ENCODE peak calls at places on chromosomes 1 and 21, in seven cellular contexts. R is A673; X is activated CD8-positive, alpha-beta memory T cell treated with anti-CD3 and anti-CD28 coated beads, Interleukin-2, amount 50 U/mL, for 48 hours; H is stimulated activated CD8-positive, alpha-beta memory T cell treated with anti-CD3 and anti-CD28 coated beads, Interleukin-4, amount 100 ng/mL, for 1 hour; B is HEK293T; V is GM13977; I is CD4-positive, CD25-positive, alpha-beta regulatory T cell. D is an unnamed sample.

GRCh38 chr1:89516055-89516454 is 8.6 kb upstream of the LRRC8B start:
- DNase-seq in R (peak; percentile 52), X (no peak), H (no peak), B (no peak), V (no peak), I (no peak), D (no peak)

GRCh38 chr1:108719654-108720435 is 7.1 kb downstream of the FNDC7 start:
- DNase-seq in R (peak; percentile 82), X (no peak), H (no peak), B (no peak), V (no peak), I (no peak), D (no peak)

GRCh38 chr1:212285685-212286436 is 651 bp downstream of the PPP2R5A start:
- DNase-seq in R (peak; percentile 76), X (peak; percentile 86), H (peak; percentile 28), B (peak; percentile 52), V (peak; percentile 62), I (peak; percentile 64), D (peak; percentile 88)

GRCh38 chr1:13992489-13993285 is 292.7 kb downstream of the PRDM2 start:
- DNase-seq in R (no peak), X (no peak), H (no peak), B (no peak), V (no peak), I (no peak), D (no peak)

GRCh38 chr1:47584249-47584648 is 146.4 kb downstream of the FOXD2 start:
- DNase-seq in R (no peak), X (no peak), H (no peak), B (no peak), V (no peak), I (no peak), D (no peak)

GRCh38 chr1:240350910-240351331 is 259.2 kb downstream of the FMN2 start:
- DNase-seq in R (no peak), X (no peak), H (no peak), B (no peak), V (no peak), I (no peak), D (no peak)

GRCh38 chr1:247740721-247741120 is 2.3 kb downstream of the OR14K1 start:
- DNase-seq in R (no peak), X (no peak), H (no peak), B (no peak), V (no peak), I (no peak), D (no peak)

GRCh38 chr1:56967355-56967754 is 1.5 kb upstream of the C8B start:
- DNase-seq in R (no peak), X (no peak), H (no peak), B (no peak), V (no peak), I (no peak), D (no peak)

GRCh38 chr1:228374711-228375577 is 31.7 kb downstream of the TRIM11 start:
- DNase-seq in R (no peak), X (no peak), H (no peak), B (no peak), V (no peak), I (no peak), D (no peak)

GRCh38 chr1:37946703-37947360 is at the start of gene INPP5B:
- DNase-seq in R (peak; percentile 88), X (peak; percentile 89), H (peak; percentile 31), B (peak; percentile 95), V (peak; percentile 92), I (peak; percentile 18), D (peak; percentile 87)

GRCh38 chr1:38009088-38009840 is 3.3 kb upstream of the UTP11 start:
- DNase-seq in R (peak; percentile 81), X (peak; percentile 67), H (no peak), B (no peak), V (no peak), I (no peak), D (peak; percentile 72)

GRCh38 chr1:244667797-244668196 is 14.9 kb downstream of the DESI2 start:
- DNase-seq in R (no peak), X (no peak), H (no peak), B (no peak), V (no peak), I (no peak), D (no peak)

GRCh38 chr1:111937147-111937725 is 52.2 kb downstream of the KCND3 start:
- DNase-seq in R (no peak), X (no peak), H (no peak), B (no peak), V (no peak), I (no peak), D (no peak)

GRCh38 chr1:15027515-15027948 is 126.0 kb upstream of the TMEM51 start:
- DNase-seq in R (peak; percentile 57), X (peak; percentile 83), H (no peak), B (peak; percentile 76), V (peak; percentile 67), I (no peak), D (peak; percentile 70)

GRCh38 chr21:42346866-42347600 is 3.8 kb downstream of the TFF2 start:
- DNase-seq in R (no peak), X (peak; percentile 34), H (no peak), B (no peak), V (no peak), I (no peak), D (no peak)

GRCh38 chr1:184457500-184457899 is 70.7 kb downstream of the C1orf21 start:
- DNase-seq in R (peak; percentile 6), X (no peak), H (no peak), B (no peak), V (no peak), I (no peak), D (no peak)

GRCh38 chr1:151047925-151048644 is 534 bp downstream of the C1orf56 start:
- DNase-seq in R (peak; percentile 79), X (peak; percentile 82), H (no peak), B (peak; percentile 86), V (peak; percentile 78), I (peak; percentile 37), D (peak; percentile 84)

GRCh38 chr1:203200059-203200553 is 13.6 kb upstream of the CHI3L1 start:
- DNase-seq in R (no peak), X (no peak), H (no peak), B (no peak), V (no peak), I (no peak), D (no peak)

GRCh38 chr1:225427249-225428065 is at the start of gene LBR:
- DNase-seq in R (no peak), X (peak; percentile 73), H (no peak), B (no peak), V (no peak), I (no peak), D (no peak)

GRCh38 chr1:2128189-2128901 is 66.2 kb downstream of the FAAP20 start:
- DNase-seq in R (no peak), X (no peak), H (no peak), B (no peak), V (no peak), I (no peak), D (no peak)

GRCh38 chr21:21612446-21612845 is 614.2 kb downstream of the NCAM2 start:
- DNase-seq in R (peak; percentile 58), X (no peak), H (no peak), B (no peak), V (no peak), I (no peak), D (no peak)

GRCh38 chr1:56535362-56535761 is 44.0 kb downstream of the PLPP3 start:
- DNase-seq in R (no peak), X (no peak), H (no peak), B (no peak), V (no peak), I (no peak), D (no peak)

GRCh38 chr1:231200417-231201031 is 38.7 kb downstream of the TRIM67 start:
- DNase-seq in R (no peak), X (no peak), H (no peak), B (no peak), V (no peak), I (no peak), D (no peak)

GRCh38 chr1:170265234-170265633 is 119.5 kb downstream of the NTMT2 start:
- DNase-seq in R (no peak), X (no peak), H (no peak), B (no peak), V (no peak), I (no peak), D (no peak)

GRCh38 chr1:168301664-168302320 is 21.1 kb downstream of the TBX19 start:
- DNase-seq in R (peak; percentile 24), X (no peak), H (no peak), B (no peak), V (no peak), I (no peak), D (no peak)

GRCh38 chr1:2830761-2831425 is 29.4 kb upstream of the TTC34 start:
- DNase-seq in R (no peak), X (no peak), H (no peak), B (no peak), V (no peak), I (no peak), D (no peak)

GRCh38 chr1:52140633-52141512 is 1.0 kb upstream of the ZFYVE9 start:
- DNase-seq in R (no peak), X (no peak), H (no peak), B (no peak), V (no peak), I (no peak), D (no peak)

GRCh38 chr1:3545363-3546047 is 65.8 kb downstream of the MEGF6 start:
- DNase-seq in R (no peak), X (no peak), H (no peak), B (no peak), V (no peak), I (no peak), D (no peak)

GRCh38 chr1:7707527-7707926 is 63.6 kb upstream of the VAMP3 start:
- DNase-seq in R (no peak), X (no peak), H (no peak), B (no peak), V (no peak), I (no peak), D (no peak)

GRCh38 chr21:28473530-28474225 is 519.0 kb downstream of the LTN1 start:
- DNase-seq in R (no peak), X (no peak), H (no peak), B (no peak), V (no peak), I (no peak), D (no peak)

GRCh38 chr21:20443558-20444155 is 554.6 kb upstream of the NCAM2 start:
- DNase-seq in R (peak; percentile 6), X (no peak), H (no peak), B (peak; percentile 17), V (no peak), I (no peak), D (no peak)

GRCh38 chr1:229287257-229287656 is 16.3 kb downstream of the RAB4A start:
- DNase-seq in R (no peak), X (no peak), H (no peak), B (no peak), V (no peak), I (no peak), D (no peak)

GRCh38 chr1:93617670-93618488 is 63.8 kb downstream of the BCAR3 start:
- DNase-seq in R (no peak), X (no peak), H (no peak), B (no peak), V (no peak), I (no peak), D (no peak)

GRCh38 chr1:91226741-91227140 is 177.9 kb downstream of the HFM1 start:
- DNase-seq in R (no peak), X (no peak), H (no peak), B (no peak), V (no peak), I (no peak), D (no peak)

GRCh38 chr1:115317101-115318012 is 20.7 kb downstream of the NGF start:
- DNase-seq in R (no peak), X (no peak), H (no peak), B (no peak), V (no peak), I (no peak), D (no peak)